ENCODE peak calls at places on chromosomes 16 and 17, in five cellular contexts. X is SK-N-SH, Z is GM12878, D is K562, G is HepG2. T is an unnamed sample.

GRCh38 chr16:88010971-88011483 is 59.8 kb downstream of the BANP start:
- DNase-seq in X (no peak), Z (no peak), D (no peak), G (no peak), T (no peak)

GRCh38 chr16:35492225-35492624 is 2032.8 kb downstream of the TP53TG3F start:
- DNase-seq in X (peak; percentile 87), Z (no peak), D (no peak), G (no peak), T (no peak)

GRCh38 chr17:1002771-1003555 is 6.0 kb downstream of the TIMM22 start:
- DNase-seq in X (no peak), Z (no peak), D (no peak), G (no peak), T (no peak)

GRCh38 chr17:37608369-37609169 is 649 bp downstream of the SYNRG start:
- DNase-seq in X (peak; percentile 79), Z (no peak), D (no peak), G (peak; percentile 39), T (no peak)

GRCh38 chr16:27708651-27709050 is 158.7 kb downstream of the KATNIP start:
- DNase-seq in X (no peak), Z (no peak), D (no peak), G (no peak), T (no peak)

GRCh38 chr17:33142703-33143299 is 150.3 kb downstream of the ASIC2 start:
- DNase-seq in X (no peak), Z (no peak), D (peak; percentile 61), G (no peak), T (no peak)

GRCh38 chr16:52976539-52977167 is 76.0 kb downstream of the CHD9NB start:
- DNase-seq in X (peak; percentile 14), Z (no peak), D (no peak), G (peak; percentile 41), T (peak; percentile 7)

GRCh38 chr17:39404542-39405378 is 3.3 kb upstream of the FBXL20 start:
- DNase-seq in X (no peak), Z (no peak), D (peak; percentile 20), G (no peak), T (no peak)

GRCh38 chr17:6482105-6482455 is 37.8 kb downstream of the PIMREG start:
- DNase-seq in X (no peak), Z (no peak), D (no peak), G (no peak), T (no peak)

GRCh38 chr17:1222321-1222720 is 42.5 kb upstream of the ABR start:
- DNase-seq in X (no peak), Z (no peak), D (no peak), G (no peak), T (no peak)

GRCh38 chr17:49616546-49617205 is 41.0 kb downstream of the NXPH3 start:
- DNase-seq in X (no peak), Z (no peak), D (no peak), G (no peak), T (no peak)

GRCh38 chr17:82866521-82867214 is 26.8 kb upstream of the ZNF750 start:
- DNase-seq in X (peak; percentile 85), Z (no peak), D (no peak), G (no peak), T (no peak)

GRCh38 chr16:3488801-3489200 is 6.5 kb downstream of the C16orf90 start:
- DNase-seq in X (no peak), Z (no peak), D (no peak), G (no peak), T (no peak)

GRCh38 chr17:74712756-74713155 is at the start of gene CD300LF:
- DNase-seq in X (no peak), Z (no peak), D (no peak), G (no peak), T (no peak)

GRCh38 chr17:73765824-73766563 is 121.7 kb upstream of the SDK2 start:
- DNase-seq in X (no peak), Z (no peak), D (no peak), G (no peak), T (no peak)

GRCh38 chr17:30243002-30243401 is 7.5 kb upstream of the SLC6A4 start:
- DNase-seq in X (no peak), Z (no peak), D (no peak), G (no peak), T (no peak)

GRCh38 chr17:13420294-13421277 is 181.1 kb downstream of the HS3ST3A1 start:
- DNase-seq in X (no peak), Z (no peak), D (no peak), G (peak; percentile 86), T (no peak)
- TF ChIP-seq RAD21 in X (no peak), Z (no peak), D (no peak), G (no peak), T (no peak)

GRCh38 chr16:57576429-57576870 is 34.0 kb downstream of the ADGRG5 start:
- DNase-seq in X (peak; percentile 84), Z (peak; percentile 26), D (peak; percentile 79), G (peak; percentile 59), T (peak; percentile 38)

GRCh38 chr16:57579361-57579665 is 36.9 kb downstream of the ADGRG5 start:
- DNase-seq in X (no peak), Z (no peak), D (no peak), G (no peak), T (no peak)

GRCh38 chr16:57578521-57579360 is 36.3 kb downstream of the ADGRG5 start:
- DNase-seq in X (no peak), Z (no peak), D (peak; percentile 3), G (no peak), T (no peak)

GRCh38 chr16:57577214-57577613 is 34.8 kb downstream of the ADGRG5 start:
- DNase-seq in X (no peak), Z (no peak), D (no peak), G (no peak), T (no peak)

GRCh38 chr16:57577691-57578224 is 35.3 kb downstream of the ADGRG5 start:
- DNase-seq in X (peak; percentile 55), Z (no peak), D (peak; percentile 14), G (no peak), T (no peak)
- TF ChIP-seq ZBTB33 in X (no peak), Z (no peak), D (no peak), G (no peak), T (no peak)

GRCh38 chr16:85413713-85414663 is 199.1 kb upstream of the GSE1 start:
- DNase-seq in X (no peak), Z (no peak), D (no peak), G (no peak), T (no peak)
- TF ChIP-seq MAX in X (no peak), Z (no peak), D (no peak), G (no peak), T (no peak)

GRCh38 chr17:58158181-58158580 is 8.6 kb upstream of the OR4D2 start:
- DNase-seq in X (no peak), Z (no peak), D (no peak), G (no peak), T (no peak)

GRCh38 chr17:58147930-58148434 is at the start of gene OR4D1:
- DNase-seq in X (no peak), Z (no peak), D (no peak), G (no peak), T (no peak)

GRCh38 chr17:58148609-58149008 is 425 bp downstream of the OR4D1 start:
- DNase-seq in X (no peak), Z (no peak), D (no peak), G (no peak), T (no peak)

GRCh38 chr17:58156839-58157803 is 8.9 kb downstream of the OR4D1 start:
- DNase-seq in X (peak; percentile 85), Z (no peak), D (peak; percentile 33), G (no peak), T (no peak)

GRCh38 chr17:58153046-58153445 is 4.9 kb downstream of the OR4D1 start:
- DNase-seq in X (no peak), Z (no peak), D (no peak), G (no peak), T (no peak)
- TF ChIP-seq RAD21 in X (no peak), Z (no peak), D (no peak), G (no peak), T (no peak)

T was measured in HCT116.